ENCODE peak calls at places on chromosomes 5 and 9, in eight cellular contexts. One of them, this sample, is unnamed.

GRCh38 chr5:150402226-150402773 is 10.4 kb downstream of the CD74 start:
- DNase-seq in renal cortical epithelial cell: no peak
- DNase-seq in uterus: no peak
- DNase-seq in left cardiac atrium: no peak
- DNase-seq in naive B cell: peak
- DNase-seq in T-cell: no peak
- DNase-seq in cardiac fibroblast: no peak
- DNase-seq in Caki2: no peak
- DNase-seq in this sample: no peak

GRCh38 chr5:180136661-180137381 is 65.3 kb upstream of the RNF130 start:
- DNase-seq in renal cortical epithelial cell: no peak
- DNase-seq in uterus: no peak
- DNase-seq in left cardiac atrium: peak
- DNase-seq in naive B cell: no peak
- DNase-seq in T-cell: no peak
- DNase-seq in cardiac fibroblast: no peak
- DNase-seq in Caki2: no peak
- DNase-seq in this sample: no peak

GRCh38 chr9:133609311-133610098 is at the start of gene FAM163B:
- DNase-seq in renal cortical epithelial cell: no peak
- DNase-seq in uterus: peak
- DNase-seq in left cardiac atrium: peak
- DNase-seq in naive B cell: no peak
- DNase-seq in T-cell: no peak
- DNase-seq in cardiac fibroblast: peak
- DNase-seq in Caki2: peak
- DNase-seq in this sample: peak

GRCh38 chr5:14321936-14322335 is 178.8 kb downstream of the TRIO start:
- DNase-seq in renal cortical epithelial cell: no peak
- DNase-seq in uterus: no peak
- DNase-seq in left cardiac atrium: no peak
- DNase-seq in naive B cell: no peak
- DNase-seq in T-cell: no peak
- DNase-seq in cardiac fibroblast: no peak
- DNase-seq in Caki2: no peak
- DNase-seq in this sample: peak

GRCh38 chr9:90872835-90873294 is 71.2 kb downstream of the SYK start:
- DNase-seq in renal cortical epithelial cell: no peak
- DNase-seq in uterus: no peak
- DNase-seq in left cardiac atrium: no peak
- DNase-seq in naive B cell: no peak
- DNase-seq in T-cell: no peak
- DNase-seq in cardiac fibroblast: peak
- DNase-seq in Caki2: no peak
- DNase-seq in this sample: no peak

GRCh38 chr5:1231354-1231905 is 6.2 kb downstream of the SLC6A18 start:
- DNase-seq in renal cortical epithelial cell: no peak
- DNase-seq in uterus: no peak
- DNase-seq in left cardiac atrium: no peak
- DNase-seq in naive B cell: no peak
- DNase-seq in T-cell: no peak
- DNase-seq in cardiac fibroblast: no peak
- DNase-seq in Caki2: no peak
- DNase-seq in this sample: no peak

GRCh38 chr9:131734165-131734610 is 5.7 kb downstream of the RAPGEF1 start:
- DNase-seq in renal cortical epithelial cell: peak
- DNase-seq in uterus: no peak
- DNase-seq in left cardiac atrium: peak
- DNase-seq in naive B cell: no peak
- DNase-seq in T-cell: peak
- DNase-seq in cardiac fibroblast: peak
- DNase-seq in Caki2: peak
- DNase-seq in this sample: no peak

GRCh38 chr9:70477907-70478480 is 63.5 kb upstream of the KLF9 start:
- DNase-seq in renal cortical epithelial cell: peak
- DNase-seq in uterus: no peak
- DNase-seq in left cardiac atrium: no peak
- DNase-seq in naive B cell: no peak
- DNase-seq in T-cell: no peak
- DNase-seq in cardiac fibroblast: peak
- DNase-seq in Caki2: no peak
- DNase-seq in this sample: no peak

GRCh38 chr5:149213264-149213663 is 58.4 kb upstream of the AFAP1L1 start:
- DNase-seq in renal cortical epithelial cell: no peak
- DNase-seq in uterus: no peak
- DNase-seq in left cardiac atrium: no peak
- DNase-seq in naive B cell: no peak
- DNase-seq in T-cell: no peak
- DNase-seq in cardiac fibroblast: no peak
- DNase-seq in Caki2: no peak
- DNase-seq in this sample: no peak

GRCh38 chr5:68460147-68460760 is 244.7 kb downstream of the PIK3R1 start:
- DNase-seq in renal cortical epithelial cell: peak
- DNase-seq in uterus: no peak
- DNase-seq in left cardiac atrium: no peak
- DNase-seq in naive B cell: peak
- DNase-seq in T-cell: peak
- DNase-seq in cardiac fibroblast: peak
- DNase-seq in Caki2: peak
- DNase-seq in this sample: peak

GRCh38 chr9:135973276-135974219 is 12.4 kb upstream of the UBAC1 start:
- DNase-seq in renal cortical epithelial cell: no peak
- DNase-seq in uterus: no peak
- DNase-seq in left cardiac atrium: peak
- DNase-seq in naive B cell: no peak
- DNase-seq in T-cell: no peak
- DNase-seq in cardiac fibroblast: peak
- DNase-seq in Caki2: no peak
- DNase-seq in this sample: no peak

GRCh38 chr5:16313761-16314160 is 134.2 kb upstream of the MARCHF11 start:
- DNase-seq in renal cortical epithelial cell: no peak
- DNase-seq in uterus: no peak
- DNase-seq in left cardiac atrium: no peak
- DNase-seq in naive B cell: no peak
- DNase-seq in T-cell: no peak
- DNase-seq in cardiac fibroblast: no peak
- DNase-seq in Caki2: no peak
- DNase-seq in this sample: no peak

GRCh38 chr5:83360573-83360972 is 111.0 kb upstream of the VCAN start:
- DNase-seq in renal cortical epithelial cell: no peak
- DNase-seq in uterus: no peak
- DNase-seq in left cardiac atrium: no peak
- DNase-seq in naive B cell: no peak
- DNase-seq in T-cell: no peak
- DNase-seq in cardiac fibroblast: no peak
- DNase-seq in Caki2: no peak
- DNase-seq in this sample: no peak

GRCh38 chr9:116891438-116891837 is 204.3 kb downstream of the TRIM32 start:
- DNase-seq in renal cortical epithelial cell: peak
- DNase-seq in uterus: no peak
- DNase-seq in left cardiac atrium: no peak
- DNase-seq in naive B cell: no peak
- DNase-seq in T-cell: no peak
- DNase-seq in cardiac fibroblast: no peak
- DNase-seq in Caki2: peak
- DNase-seq in this sample: no peak

GRCh38 chr5:21615195-21615765 is 1237.9 kb downstream of the CDH12 start:
- DNase-seq in renal cortical epithelial cell: no peak
- DNase-seq in uterus: no peak
- DNase-seq in left cardiac atrium: no peak
- DNase-seq in naive B cell: no peak
- DNase-seq in T-cell: no peak
- DNase-seq in cardiac fibroblast: no peak
- DNase-seq in Caki2: no peak
- DNase-seq in this sample: no peak

GRCh38 chr9:123525957-123526356 is 170.0 kb downstream of the CRB2 start:
- DNase-seq in renal cortical epithelial cell: no peak
- DNase-seq in uterus: no peak
- DNase-seq in left cardiac atrium: no peak
- DNase-seq in naive B cell: no peak
- DNase-seq in T-cell: no peak
- DNase-seq in cardiac fibroblast: no peak
- DNase-seq in Caki2: no peak
- DNase-seq in this sample: no peak

GRCh38 chr9:86614871-86615849 is 260.9 kb upstream of the TUT7 start:
- DNase-seq in renal cortical epithelial cell: peak
- DNase-seq in uterus: no peak
- DNase-seq in left cardiac atrium: no peak
- DNase-seq in naive B cell: no peak
- DNase-seq in T-cell: no peak
- DNase-seq in cardiac fibroblast: peak
- DNase-seq in Caki2: peak
- DNase-seq in this sample: peak

GRCh38 chr5:139177809-139178581 is 20.2 kb downstream of the SIL1 start:
- DNase-seq in renal cortical epithelial cell: no peak
- DNase-seq in uterus: no peak
- DNase-seq in left cardiac atrium: peak
- DNase-seq in naive B cell: peak
- DNase-seq in T-cell: no peak
- DNase-seq in cardiac fibroblast: peak
- DNase-seq in Caki2: no peak
- DNase-seq in this sample: no peak

GRCh38 chr5:41776435-41776834 is 93.8 kb downstream of the OXCT1 start:
- DNase-seq in renal cortical epithelial cell: peak
- DNase-seq in uterus: no peak
- DNase-seq in left cardiac atrium: no peak
- DNase-seq in naive B cell: no peak
- DNase-seq in T-cell: no peak
- DNase-seq in cardiac fibroblast: peak
- DNase-seq in Caki2: no peak
- DNase-seq in this sample: no peak

GRCh38 chr5:41432481-41433253 is 77.7 kb downstream of the PLCXD3 start:
- DNase-seq in renal cortical epithelial cell: no peak
- DNase-seq in uterus: no peak
- DNase-seq in left cardiac atrium: no peak
- DNase-seq in naive B cell: no peak
- DNase-seq in T-cell: no peak
- DNase-seq in cardiac fibroblast: no peak
- DNase-seq in Caki2: no peak
- DNase-seq in this sample: no peak

GRCh38 chr5:127369772-127370171 is 79.2 kb downstream of the MEGF10 start:
- DNase-seq in renal cortical epithelial cell: no peak
- DNase-seq in uterus: no peak
- DNase-seq in left cardiac atrium: no peak
- DNase-seq in naive B cell: no peak
- DNase-seq in T-cell: no peak
- DNase-seq in cardiac fibroblast: no peak
- DNase-seq in Caki2: no peak
- DNase-seq in this sample: no peak

GRCh38 chr5:176780071-176780850 is 30.1 kb upstream of the UNC5A start:
- DNase-seq in renal cortical epithelial cell: no peak
- DNase-seq in uterus: no peak
- DNase-seq in left cardiac atrium: no peak
- DNase-seq in naive B cell: no peak
- DNase-seq in T-cell: no peak
- DNase-seq in cardiac fibroblast: no peak
- DNase-seq in Caki2: no peak
- DNase-seq in this sample: no peak

GRCh38 chr9:94922691-94923107 is 196.2 kb downstream of the AOPEP start:
- DNase-seq in renal cortical epithelial cell: no peak
- DNase-seq in uterus: peak
- DNase-seq in left cardiac atrium: no peak
- DNase-seq in naive B cell: no peak
- DNase-seq in T-cell: no peak
- DNase-seq in cardiac fibroblast: peak
- DNase-seq in Caki2: no peak
- DNase-seq in this sample: peak

GRCh38 chr9:126874546-126875314 is 14.3 kb downstream of the ZBTB34 start:
- DNase-seq in renal cortical epithelial cell: no peak
- DNase-seq in uterus: no peak
- DNase-seq in left cardiac atrium: no peak
- DNase-seq in naive B cell: no peak
- DNase-seq in T-cell: no peak
- DNase-seq in cardiac fibroblast: no peak
- DNase-seq in Caki2: no peak
- DNase-seq in this sample: no peak

GRCh38 chr9:132214027-132214622 is 52.3 kb downstream of the NTNG2 start:
- DNase-seq in renal cortical epithelial cell: peak
- DNase-seq in uterus: peak
- DNase-seq in left cardiac atrium: peak
- DNase-seq in naive B cell: no peak
- DNase-seq in T-cell: no peak
- DNase-seq in cardiac fibroblast: peak
- DNase-seq in Caki2: no peak
- DNase-seq in this sample: peak

GRCh38 chr9:120531683-120532300 is 48.2 kb downstream of the CDK5RAP2 start:
- DNase-seq in renal cortical epithelial cell: peak
- DNase-seq in uterus: no peak
- DNase-seq in left cardiac atrium: no peak
- DNase-seq in naive B cell: no peak
- DNase-seq in T-cell: no peak
- DNase-seq in cardiac fibroblast: peak
- DNase-seq in Caki2: peak
- DNase-seq in this sample: peak

GRCh38 chr5:150618588-150619281 is 21.7 kb upstream of the SYNPO start:
- DNase-seq in renal cortical epithelial cell: peak
- DNase-seq in uterus: no peak
- DNase-seq in left cardiac atrium: peak
- DNase-seq in naive B cell: no peak
- DNase-seq in T-cell: no peak
- DNase-seq in cardiac fibroblast: peak
- DNase-seq in Caki2: no peak
- DNase-seq in this sample: no peak

GRCh38 chr5:134132372-134133212 is 18.1 kb downstream of the TCF7 start:
- DNase-seq in renal cortical epithelial cell: no peak
- DNase-seq in uterus: no peak
- DNase-seq in left cardiac atrium: peak
- DNase-seq in naive B cell: peak
- DNase-seq in T-cell: peak
- DNase-seq in cardiac fibroblast: no peak
- DNase-seq in Caki2: no peak
- DNase-seq in this sample: no peak

GRCh38 chr9:76297721-76298239 is 96.4 kb downstream of the RFK start:
- DNase-seq in renal cortical epithelial cell: no peak
- DNase-seq in uterus: peak
- DNase-seq in left cardiac atrium: no peak
- DNase-seq in naive B cell: no peak
- DNase-seq in T-cell: no peak
- DNase-seq in cardiac fibroblast: peak
- DNase-seq in Caki2: no peak
- DNase-seq in this sample: peak

GRCh38 chr9:69178583-69179011 is 4.5 kb downstream of the TJP2 start:
- DNase-seq in renal cortical epithelial cell: no peak
- DNase-seq in uterus: no peak
- DNase-seq in left cardiac atrium: no peak
- DNase-seq in naive B cell: no peak
- DNase-seq in T-cell: no peak
- DNase-seq in cardiac fibroblast: no peak
- DNase-seq in Caki2: peak
- DNase-seq in this sample: no peak